ENCODE peak calls at places on chromosomes 7 and 10, in eight cellular contexts. W is fibroblast of the conjunctiva; X is stimulated activated CD4-positive, alpha-beta T cell treated with anti-CD3 and anti-CD28 coated beads, TNF-alpha, amount 100 ng/mL, for 1 hour; L is WTC11; N is Ammon's horn; B is AG08396; P is activated CD8-positive, alpha-beta T cell treated with anti-CD3 and anti-CD28 coated beads for 36 hours; H is PC-9. Q is an unnamed sample.

GRCh38 chr10:71805776-71806705 is 32.7 kb upstream of the VSIR start:
- DNase-seq in X (no peak), B (no peak), P (no peak), L (peak; percentile 71), N (no peak), W (no peak), H (no peak), Q (peak; percentile 12)

GRCh38 chr10:44862006-44862751 is 49.0 kb upstream of the TMEM72 start:
- DNase-seq in L (no peak), B (no peak), H (no peak), P (no peak), N (no peak), X (no peak), W (no peak), Q (no peak)

GRCh38 chr7:117088623-117089199 is 135.4 kb downstream of the ST7 start:
- DNase-seq in W (no peak), N (no peak), B (no peak), X (no peak), L (no peak), P (no peak), H (no peak), Q (no peak)

GRCh38 chr10:123512881-123513822 is 153.0 kb upstream of the GPR26 start:
- DNase-seq in B (no peak), X (no peak), W (no peak), H (no peak), L (no peak), N (no peak), P (no peak), Q (no peak)

GRCh38 chr7:81846398-81846797 is 76.6 kb upstream of the HGF start:
- DNase-seq in B (peak; percentile 20), N (peak; percentile 77), H (no peak), P (no peak), W (peak; percentile 30), L (no peak), X (no peak), Q (peak; percentile 31)

GRCh38 chr7:113730309-113730955 is 188.4 kb downstream of the PPP1R3A start:
- DNase-seq in W (no peak), B (peak; percentile 16), P (no peak), H (no peak), X (no peak), N (no peak), L (no peak), Q (peak; percentile 87)

GRCh38 chr7:158252837-158253669 is 334.6 kb downstream of the PTPRN2 start:
- DNase-seq in B (no peak), P (no peak), L (peak; percentile 8), H (no peak), N (no peak), W (no peak), X (no peak), Q (no peak)

GRCh38 chr10:93718937-93719725 is 16.7 kb upstream of the FRA10AC1 start:
- DNase-seq in L (no peak), B (no peak), X (no peak), W (no peak), P (no peak), N (peak; percentile 40), H (no peak), Q (no peak)

GRCh38 chr7:50768470-50769159 is 14.1 kb downstream of the GRB10 start:
- DNase-seq in X (no peak), P (no peak), N (no peak), H (no peak), L (no peak), W (no peak), B (no peak), Q (no peak)

GRCh38 chr10:13087986-13088618 is 11.9 kb upstream of the OPTN start:
- DNase-seq in P (no peak), H (peak; percentile 77), N (no peak), W (peak; percentile 29), B (peak; percentile 55), L (no peak), X (no peak), Q (peak; percentile 64)

GRCh38 chr10:123133511-123133910 is 2.3 kb upstream of the HMX3 start:
- DNase-seq in P (no peak), X (no peak), H (no peak), B (no peak), L (no peak), N (no peak), W (no peak), Q (no peak)

Q was measured in astrocyte of the spinal cord.